ENCODE peak calls at places on chromosomes 5 and 9, in four cellular contexts. P, A, Y and F are unnamed samples.

GRCh38 chr9:110116543-110116885 is 91.4 kb downstream of the C9orf152 start:
- DNase-seq in P (no peak), A (no peak), Y (no peak), F (no peak)

GRCh38 chr5:115578657-115579056 is 23.6 kb downstream of the TICAM2 start:
- DNase-seq in P (no peak), A (no peak), Y (no peak), F (no peak)

GRCh38 chr9:31185831-31186230 is 1198.6 kb upstream of the ACO1 start:
- DNase-seq in P (no peak), A (no peak), Y (no peak), F (no peak)

GRCh38 chr5:134007581-134008256 is 2.9 kb upstream of the VDAC1 start:
- DNase-seq in P (no peak), A (peak; percentile 65), Y (peak; percentile 39), F (peak; percentile 42)

GRCh38 chr9:120941046-120941770 is 14.6 kb upstream of the TRAF1 start:
- DNase-seq in P (no peak), A (no peak), Y (no peak), F (no peak)

GRCh38 chr9:859251-859650 is 17.8 kb downstream of the DMRT1 start:
- DNase-seq in P (no peak), A (no peak), Y (no peak), F (no peak)

GRCh38 chr5:56733580-56733979 is 81.8 kb upstream of the MAP3K1 start:
- DNase-seq in P (no peak), A (no peak), Y (no peak), F (no peak)

GRCh38 chr5:133848306-133848924 is 120.0 kb downstream of the C5orf15 start:
- DNase-seq in P (no peak), A (no peak), Y (no peak), F (no peak)

GRCh38 chr9:91905237-91905650 is 44.8 kb downstream of the ROR2 start:
- DNase-seq in P (no peak), A (no peak), Y (no peak), F (no peak)

GRCh38 chr5:159906463-159906862 is 9.8 kb upstream of the ADRA1B start:
- DNase-seq in P (no peak), A (no peak), Y (no peak), F (no peak)

GRCh38 chr5:156128026-156128425 is 198.9 kb upstream of the SGCD start:
- DNase-seq in P (no peak), A (no peak), Y (no peak), F (no peak)

GRCh38 chr5:32254987-32255900 is 57.5 kb downstream of the MTMR12 start:
- DNase-seq in P (no peak), A (no peak), Y (no peak), F (peak; percentile 25)

GRCh38 chr5:127813633-127814171 is 110.5 kb downstream of the CCDC192 start:
- DNase-seq in P (peak; percentile 31), A (no peak), Y (no peak), F (no peak)

GRCh38 chr9:120801441-120801840 is 8.2 kb upstream of the FBXW2 start:
- DNase-seq in P (no peak), A (no peak), Y (no peak), F (no peak)

GRCh38 chr9:20729545-20729944 is 45.5 kb downstream of the FOCAD start:
- DNase-seq in P (no peak), A (no peak), Y (no peak), F (no peak)

GRCh38 chr5:181204561-181205401 is at the start of gene TRIM7:
- DNase-seq in P (peak; percentile 50), A (peak; percentile 86), Y (peak; percentile 83), F (peak; percentile 90)

GRCh38 chr5:42807722-42808447 is 3.8 kb downstream of the SELENOP start:
- DNase-seq in P (no peak), A (no peak), Y (no peak), F (no peak)

GRCh38 chr5:152259702-152260101 is 145.4 kb downstream of the NMUR2 start:
- DNase-seq in P (peak; percentile 16), A (no peak), Y (no peak), F (peak; percentile 12)

GRCh38 chr5:157162919-157163510 is 3.0 kb downstream of the GARIN3 start:
- DNase-seq in P (no peak), A (no peak), Y (no peak), F (no peak)

GRCh38 chr9:35828716-35829083 is at the start of gene FAM221B:
- DNase-seq in P (no peak), A (peak; percentile 89), Y (peak; percentile 63), F (no peak)

GRCh38 chr5:36174119-36174518 is 22.2 kb downstream of the SKP2 start:
- DNase-seq in P (no peak), A (no peak), Y (no peak), F (no peak)

DNA sequence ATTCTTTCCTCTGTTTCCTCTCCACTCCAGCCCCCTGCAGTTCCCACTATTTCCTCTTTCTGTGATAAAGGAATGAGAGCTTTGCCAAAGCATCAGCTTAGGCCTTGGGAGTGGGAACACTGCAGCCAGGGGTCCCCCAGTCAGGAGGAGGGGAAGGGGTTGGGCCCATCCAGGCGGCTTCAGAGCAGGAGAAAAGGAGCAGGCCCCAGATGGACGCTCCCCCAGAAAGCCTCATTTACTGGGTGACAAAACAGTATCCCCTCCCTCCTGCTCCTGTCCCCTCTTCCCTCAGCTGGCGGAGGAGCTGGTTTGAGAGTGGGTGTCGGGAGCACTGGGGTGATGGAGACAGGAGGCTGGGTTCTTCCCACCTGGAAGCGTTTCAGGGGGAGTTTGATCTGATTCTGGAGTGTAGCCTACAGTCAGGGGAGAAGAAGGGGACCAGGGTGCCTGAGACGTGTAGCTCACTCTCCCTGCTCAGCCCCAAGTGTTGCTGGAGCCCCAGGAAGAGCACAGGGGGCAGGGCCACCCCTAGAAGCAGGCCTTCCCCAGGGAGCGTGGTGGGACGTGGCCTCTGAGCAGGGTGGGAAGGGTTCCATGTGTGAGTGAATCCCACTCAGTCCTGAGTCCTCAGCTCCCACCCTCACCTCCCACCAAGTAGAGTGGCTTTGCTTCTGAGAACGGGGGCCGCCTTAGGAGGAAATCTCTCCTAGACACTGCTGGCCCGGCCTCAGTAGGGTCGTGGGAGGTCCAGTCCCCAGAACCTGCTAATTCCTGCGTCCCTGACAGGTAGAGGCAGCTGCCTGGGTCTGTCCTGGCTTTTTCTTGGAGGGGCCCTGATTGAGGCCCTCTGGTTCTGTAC is 173.1 kb downstream of the CACNA1B start:
- DNase-seq in P (no peak), A (peak; percentile 48), Y (peak; percentile 28), F (peak; percentile 36)
- H3K4me3 ChIP-seq in P (no peak overlapping the region), A (no peak overlapping the region), Y (no peak overlapping the region), F (no peak overlapping the region)

GRCh38 chr5:139849501-139849900 is 53.9 kb downstream of the PSD2 start:
- DNase-seq in P (no peak), A (peak; percentile 63), Y (peak; percentile 43), F (peak; percentile 43)
- H3K4me1 ChIP-seq in P (no peaks in the 10 kb centered on the region), A (peaks cover 35% of the 10 kb centered on the region), Y (peaks cover 4% of the 10 kb centered on the region), F (no peaks in the 10 kb centered on the region)

DNA sequence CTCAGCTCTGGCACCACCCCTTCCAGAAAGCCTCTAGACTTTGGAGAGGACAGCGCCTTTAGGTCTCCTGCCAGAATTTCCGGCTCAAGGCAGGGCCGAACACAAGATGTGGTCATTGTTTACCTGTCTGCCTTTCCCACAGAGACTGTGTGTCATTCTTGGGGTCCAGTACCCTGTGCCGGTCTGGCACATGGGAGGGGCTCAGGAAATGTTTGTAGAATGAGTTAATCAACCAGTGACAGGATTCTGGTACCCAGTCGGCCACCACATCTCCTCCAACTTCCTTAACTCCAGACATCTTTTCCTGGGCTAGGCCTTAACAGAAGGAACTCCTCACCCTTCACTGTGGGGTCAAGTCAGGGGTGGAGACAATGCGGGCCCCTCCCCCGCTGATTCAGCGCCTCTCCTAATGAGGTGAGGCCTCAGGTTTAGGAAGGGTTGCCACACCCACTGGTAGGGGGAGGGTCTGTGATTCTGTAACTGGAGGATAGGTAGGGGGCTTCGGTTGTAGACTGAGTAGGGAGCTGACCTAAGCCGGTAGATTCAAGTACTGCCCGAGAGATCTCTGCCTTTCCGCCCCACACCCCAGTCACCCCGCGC is 29.3 kb downstream of the PCDH1 start:
- DNase-seq in P (peak; percentile 32), A (no peak), Y (peak; percentile 71), F (peak; percentile 76)
- H3K4me3 ChIP-seq in P (peak overlapping the region; percentile 87), A (peak overlapping the region; percentile 90), Y (peak overlapping the region; percentile 33), F (peak overlapping the region; percentile 54)

DNA sequence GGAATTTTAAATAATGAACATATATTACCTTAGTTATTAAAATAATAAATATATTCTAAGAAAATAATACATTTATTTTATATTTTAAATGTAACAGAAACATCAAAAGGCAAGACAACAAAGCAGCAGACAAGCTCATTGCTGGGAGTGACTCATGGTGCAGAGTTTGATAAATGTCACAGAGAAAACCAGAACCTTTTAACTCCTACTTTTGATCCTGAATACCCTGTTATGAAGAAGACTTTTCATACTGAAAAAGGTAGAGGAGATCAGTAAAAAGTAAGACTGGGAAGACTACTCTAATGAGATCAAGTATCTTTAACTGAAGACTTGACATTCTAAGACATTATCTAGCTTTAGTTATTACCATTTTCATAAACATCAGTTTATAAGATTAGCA is 99.0 kb upstream of the GNA14 start:
- DNase-seq in P (no peak), A (no peak), Y (no peak), F (no peak)
- H3K4me1 ChIP-seq in P (peaks cover 22% of the 10 kb centered on the region), A (peaks cover 7% of the 10 kb centered on the region), Y (no peaks in the 10 kb centered on the region), F (peaks cover 3% of the 10 kb centered on the region)

DNA sequence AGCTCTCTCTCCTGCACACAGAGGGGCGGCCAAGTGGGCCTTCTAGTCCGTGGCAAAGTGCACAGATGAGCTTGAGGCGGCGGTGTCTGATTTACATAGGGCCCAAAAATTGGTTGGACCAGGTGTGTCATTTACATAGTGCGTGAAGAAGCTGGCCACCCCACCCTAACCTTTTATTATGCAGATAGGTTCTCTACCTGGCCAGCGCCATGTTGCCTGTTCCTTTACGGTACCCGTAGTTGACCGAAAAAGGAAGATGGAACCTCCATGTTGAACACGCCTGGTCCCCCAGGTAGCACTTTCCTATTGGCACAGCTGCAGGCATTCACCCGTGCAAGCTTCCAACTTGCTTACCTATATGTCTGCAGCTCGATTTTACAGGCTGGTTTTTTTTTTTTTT is 61.5 kb downstream of the GNA14 start:
- DNase-seq in P (no peak), A (no peak), Y (no peak), F (no peak)
- H3K4me3 ChIP-seq in P (no peak overlapping the region), A (no peak overlapping the region), Y (no peak overlapping the region), F (no peak overlapping the region)

GRCh38 chr5:96250782-96251181 is 182.3 kb downstream of the PCSK1 start:
- DNase-seq in P (no peak), A (no peak), Y (no peak), F (no peak)

GRCh38 chr5:96252596-96252995 is 180.5 kb downstream of the PCSK1 start:
- DNase-seq in P (no peak), A (no peak), Y (no peak), F (no peak)

GRCh38 chr5:96256795-96257470 is 176.1 kb downstream of the PCSK1 start:
- DNase-seq in P (peak; percentile 41), A (no peak), Y (no peak), F (no peak)

GRCh38 chr5:96254980-96255681 is 177.9 kb downstream of the PCSK1 start:
- DNase-seq in P (no peak), A (no peak), Y (no peak), F (no peak)

GRCh38 chr5:96253140-96253539 is 179.9 kb downstream of the PCSK1 start:
- DNase-seq in P (no peak), A (no peak), Y (no peak), F (no peak)
- H3K4me1 ChIP-seq in P (no peaks in the 10 kb centered on the region), A (no peaks in the 10 kb centered on the region), Y (peaks cover 48% of the 10 kb centered on the region), F (peaks cover 3% of the 10 kb centered on the region)